ENCODE peak calls at places on chromosomes 12 and 14, in four cellular contexts. A is K562, J is GM12878, P is HepG2. O is an unnamed sample.

GRCh38 chr14:94120667-94121335 is 8.6 kb downstream of the IFI27L2 start:
- DNase-seq in A (no peak), J (no peak), P (no peak), O (peak; percentile 23)

GRCh38 chr12:64631197-64631596 is 20.9 kb downstream of the RASSF3 start:
- DNase-seq in A (no peak), J (no peak), P (no peak), O (no peak)

GRCh38 chr12:122203301-122203967 is at the start of gene B3GNT4:
- DNase-seq in A (peak; percentile 83), J (no peak), P (no peak), O (peak; percentile 40)

GRCh38 chr14:21317433-21317832 is 37.5 kb downstream of the RPGRIP1 start:
- DNase-seq in A (no peak), J (no peak), P (no peak), O (no peak)

GRCh38 chr12:79682593-79682992 is 8.2 kb downstream of the PAWR start:
- DNase-seq in A (no peak), J (no peak), P (no peak), O (no peak)

GRCh38 chr14:105448706-105449111 is 25.9 kb upstream of the CRIP2 start:
- DNase-seq in A (peak; percentile 73), J (no peak), P (peak; percentile 20), O (peak; percentile 74)

GRCh38 chr12:88172844-88173407 is 30.8 kb downstream of the TMTC3 start:
- DNase-seq in A (no peak), J (no peak), P (no peak), O (peak; percentile 6)

GRCh38 chr12:20602671-20603402 is 92.3 kb upstream of the SLCO1C1 start:
- DNase-seq in A (no peak), J (no peak), P (no peak), O (peak; percentile 77)

GRCh38 chr14:63852271-63852816 is 460 bp upstream of the SYNE2 start:
- DNase-seq in A (no peak), J (no peak), P (no peak), O (no peak)

GRCh38 chr14:54805521-54806322 is 96.9 kb downstream of the GCH1 start:
- DNase-seq in A (peak; percentile 71), J (peak; percentile 27), P (peak; percentile 62), O (peak; percentile 81)

GRCh38 chr14:71532349-71532748 is 399.9 kb upstream of the RGS6 start:
- DNase-seq in A (no peak), J (no peak), P (no peak), O (no peak)

GRCh38 chr14:35878272-35879140 is 52.4 kb downstream of the BRMS1L start:
- DNase-seq in A (no peak), J (no peak), P (no peak), O (peak; percentile 89)

GRCh38 chr12:131530041-131530332 is 180.9 kb upstream of the SFSWAP start:
- DNase-seq in A (no peak), J (no peak), P (no peak), O (no peak)

GRCh38 chr12:106342397-106343212 is 14.9 kb upstream of the POLR3B start:
- DNase-seq in A (no peak), J (no peak), P (peak; percentile 39), O (peak; percentile 40)

GRCh38 chr12:57104292-57104910 is 6.8 kb downstream of the STAT6 start:
- DNase-seq in A (no peak), J (no peak), P (no peak), O (no peak)

GRCh38 chr12:42421844-42422779 is 96.1 kb downstream of the PPHLN1 start:
- DNase-seq in A (peak; percentile 53), J (peak; percentile 7), P (no peak), O (peak; percentile 96)

GRCh38 chr12:71158361-71158882 is 623 bp upstream of the TSPAN8 start:
- DNase-seq in A (no peak), J (no peak), P (peak; percentile 54), O (peak; percentile 61)

GRCh38 chr12:230925-231671 is 17.1 kb upstream of the SLC6A12 start:
- DNase-seq in A (no peak), J (no peak), P (no peak), O (no peak)

GRCh38 chr12:108570743-108571603 is 8.6 kb downstream of the ISCU start:
- DNase-seq in A (no peak), J (no peak), P (peak; percentile 12), O (peak; percentile 39)

GRCh38 chr12:108566452-108566851 is 4.1 kb downstream of the ISCU start:
- DNase-seq in A (no peak), J (no peak), P (no peak), O (no peak)

GRCh38 chr12:108567974-108568652 is 5.7 kb downstream of the ISCU start:
- DNase-seq in A (no peak), J (peak; percentile 77), P (no peak), O (peak; percentile 21)

GRCh38 chr12:108567388-108567787 is 5.0 kb downstream of the ISCU start:
- DNase-seq in A (no peak), J (no peak), P (no peak), O (no peak)

GRCh38 chr12:108568653-108569154 is 6.3 kb downstream of the ISCU start:
- DNase-seq in A (no peak), J (peak; percentile 99), P (no peak), O (no peak)
- TF ChIP-seq MYC in A (no peak), J (no peak), P (no peak), O (no peak)

DNA sequence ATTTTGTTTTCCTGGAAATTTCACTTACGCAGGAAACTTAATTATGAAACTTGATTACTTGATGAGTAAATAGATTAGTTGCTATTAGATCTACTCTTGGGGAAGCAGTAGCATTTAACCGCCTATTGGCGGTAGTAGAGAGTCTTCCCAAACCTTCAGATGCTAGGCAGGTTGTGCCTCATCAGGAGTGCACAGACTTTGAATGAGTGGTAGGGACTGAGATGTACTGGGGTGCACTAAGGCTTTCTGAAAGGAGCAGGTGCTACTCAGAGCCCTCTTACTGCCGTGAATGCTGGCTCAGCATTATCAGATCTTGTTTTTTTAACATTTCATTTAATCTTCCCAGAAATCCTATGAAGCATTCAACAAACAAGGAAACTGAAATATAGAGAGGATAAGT is 7.7 kb downstream of the GATC start:
- DNase-seq in A (peak; percentile 43), J (no peak), P (peak; percentile 45), O (peak; percentile 18)
- H3K36me3 ChIP-seq in A (peaks cover 83% of the 10 kb centered on the region), J (peaks cover 8% of the 10 kb centered on the region), P (peaks cover 51% of the 10 kb centered on the region), O (peaks cover 17% of the 10 kb centered on the region)

GRCh38 chr14:104317500-104317805 is 179.1 kb downstream of the KIF26A start:
- DNase-seq in A (no peak), J (no peak), P (no peak), O (no peak)

GRCh38 chr14:104317975-104318557 is 179.7 kb downstream of the KIF26A start:
- DNase-seq in A (no peak), J (no peak), P (no peak), O (no peak)

GRCh38 chr14:104316121-104316722 is 177.8 kb downstream of the KIF26A start:
- DNase-seq in A (no peak), J (no peak), P (no peak), O (no peak)

GRCh38 chr14:104315625-104316024 is 177.2 kb downstream of the KIF26A start:
- DNase-seq in A (no peak), J (no peak), P (no peak), O (no peak)

GRCh38 chr14:104316723-104317499 is 178.5 kb downstream of the KIF26A start:
- DNase-seq in A (no peak), J (no peak), P (no peak), O (no peak)
- TF ChIP-seq MYC in A (no peak), J (no peak), P (no peak), O (no peak)

GRCh38 chr12:5094986-5095385 is 51.3 kb downstream of the KCNA5 start:
- DNase-seq in A (no peak), J (no peak), P (no peak), O (no peak)
- H3K36me3 ChIP-seq in A (no peaks in the 10 kb centered on the region), J (no peaks in the 10 kb centered on the region), P (no peaks in the 10 kb centered on the region), O (no peaks in the 10 kb centered on the region)

DNA sequence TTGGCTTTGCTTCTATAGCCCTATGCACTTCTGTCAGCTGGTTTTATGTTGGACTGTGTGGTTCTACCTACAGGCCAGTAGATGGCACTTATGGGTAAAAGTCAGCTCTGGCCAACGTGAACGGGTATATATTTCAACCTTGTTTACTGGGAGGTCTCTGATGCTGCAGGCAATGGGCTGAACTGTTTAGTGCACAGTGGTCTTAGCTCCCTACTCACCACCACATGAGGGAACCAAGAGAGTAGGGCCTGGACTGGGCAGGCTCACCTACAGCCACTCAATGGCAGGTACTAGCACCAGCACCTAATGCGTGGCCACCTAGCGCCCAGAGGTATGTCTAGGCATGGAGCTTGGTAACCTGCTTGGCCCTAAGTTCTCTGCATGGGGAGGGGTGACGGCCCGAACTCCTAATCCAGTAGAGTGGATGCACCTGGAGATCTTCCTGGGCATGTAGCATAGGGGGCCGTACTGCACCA is 481.8 kb downstream of the TMEM117 start:
- DNase-seq in A (no peak), J (no peak), P (peak; percentile 30), O (peak; percentile 7)
- TF ChIP-seq MYC in A (no peak), J (no peak), P (no peak), O (no peak)